ENCODE peak calls at places on chromosome 15, in six cellular contexts. T, R, D, Z, A and O are unnamed samples.

GRCh38 chr15:36658321-36658720 is 78.9 kb downstream of the CDIN1 start:
- DNase-seq in T (no peak), R (no peak), D (peak; percentile 17), Z (no peak), A (peak; percentile 22), O (no peak)

GRCh38 chr15:31811641-31812040 is 218.7 kb upstream of the CHRNA7 start:
- DNase-seq in T (no peak), R (no peak), D (no peak), Z (no peak), A (no peak), O (no peak)

GRCh38 chr15:70355275-70355795 is 257.6 kb upstream of the TLE3 start:
- DNase-seq in T (no peak), R (peak; percentile 49), D (no peak), Z (no peak), A (no peak), O (peak; percentile 66)

GRCh38 chr15:69148465-69148864 is 12.0 kb upstream of the GLCE start:
- DNase-seq in T (no peak), R (no peak), D (no peak), Z (no peak), A (no peak), O (no peak)

GRCh38 chr15:40340740-40341400 is at the start of gene CCDC9B:
- DNase-seq in T (no peak), R (peak; percentile 91), D (peak; percentile 84), Z (no peak), A (peak; percentile 91), O (peak; percentile 96)

GRCh38 chr15:72105111-72105510 is 12.8 kb downstream of the MYO9A start:
- DNase-seq in T (no peak), R (no peak), D (no peak), Z (no peak), A (no peak), O (no peak)

GRCh38 chr15:42737529-42738328 is 801 bp upstream of the CDAN1 start:
- DNase-seq in T (no peak), R (no peak), D (peak; percentile 4), Z (no peak), A (no peak), O (no peak)

GRCh38 chr15:94670436-94671034 is 439.2 kb downstream of the MCTP2 start:
- DNase-seq in T (no peak), R (no peak), D (peak; percentile 35), Z (no peak), A (peak; percentile 63), O (no peak)

GRCh38 chr15:59691194-59691805 is 2.2 kb upstream of the BNIP2 start:
- DNase-seq in T (peak; percentile 36), R (no peak), D (peak; percentile 58), Z (no peak), A (peak; percentile 71), O (no peak)